ENCODE peak calls at places on chromosomes 5 and 9, in eight cellular contexts. W is astrocyte, L is hepatocyte, O is endodermal cell, C is prostate gland, K is ovary, T is psoas muscle, H is thoracic aorta. E is an unnamed sample.

GRCh38 chr9:33202552-33203300 is 35.6 kb upstream of the B4GALT1 start:
- DNase-seq in W (peak; percentile 55), L (no peak), O (no peak), C (no peak), K (peak; percentile 38), T (peak; percentile 41), H (no peak), E (no peak)

GRCh38 chr5:82719368-82719767 is 357.8 kb downstream of the TMEM167A start:
- DNase-seq in W (peak; percentile 3), L (no peak), O (no peak), C (no peak), K (no peak), T (no peak), H (no peak), E (no peak)

GRCh38 chr5:98069876-98070512 is 703.5 kb upstream of the RGMB start:
- DNase-seq in W (peak; percentile 17), L (no peak), O (no peak), C (no peak), K (no peak), T (no peak), H (no peak), E (no peak)

GRCh38 chr5:633521-633955 is 21.4 kb downstream of the CEP72 start:
- DNase-seq in W (peak; percentile 71), L (no peak), O (no peak), C (no peak), K (peak; percentile 11), T (no peak), H (no peak), E (peak; percentile 57)

GRCh38 chr9:69647804-69648203 is 24.4 kb downstream of the APBA1 start:
- DNase-seq in W (no peak), L (no peak), O (no peak), C (no peak), K (no peak), T (no peak), H (no peak), E (no peak)

GRCh38 chr9:84504360-84504759 is 163.8 kb upstream of the SLC28A3 start:
- DNase-seq in W (peak; percentile 2), L (no peak), O (no peak), C (no peak), K (no peak), T (no peak), H (no peak), E (no peak)

GRCh38 chr5:124612023-124612422 is 134.4 kb downstream of the ZNF608 start:
- DNase-seq in W (no peak), L (no peak), O (no peak), C (no peak), K (no peak), T (no peak), H (no peak), E (no peak)

GRCh38 chr9:35350827-35351549 is 138.9 kb upstream of the RUSC2 start:
- DNase-seq in W (peak; percentile 75), L (no peak), O (no peak), C (no peak), K (no peak), T (no peak), H (no peak), E (no peak)

GRCh38 chr5:2864515-2864914 is 113.0 kb upstream of the IRX2 start:
- DNase-seq in W (no peak), L (no peak), O (no peak), C (no peak), K (no peak), T (no peak), H (no peak), E (peak; percentile 45)

GRCh38 chr5:141507387-141508091 is 18.7 kb downstream of the PCDHGC5 start:
- DNase-seq in W (peak; percentile 85), L (peak; percentile 52), O (no peak), C (no peak), K (peak; percentile 63), T (peak; percentile 64), H (no peak), E (no peak)

GRCh38 chr9:89676281-89676680 is 71.5 kb downstream of the GADD45G start:
- DNase-seq in W (no peak), L (no peak), O (peak; percentile 36), C (peak; percentile 79), K (no peak), T (peak; percentile 49), H (no peak), E (peak; percentile 90)

GRCh38 chr9:89677696-89678393 is 73.0 kb downstream of the GADD45G start:
- DNase-seq in W (no peak), L (no peak), O (peak; percentile 79), C (no peak), K (no peak), T (no peak), H (no peak), E (no peak)

GRCh38 chr9:89674667-89675402 is 70.0 kb downstream of the GADD45G start:
- DNase-seq in W (no peak), L (peak; percentile 79), O (peak; percentile 88), C (no peak), K (no peak), T (peak; percentile 44), H (no peak), E (no peak)

GRCh38 chr9:89678394-89679005 is 73.7 kb downstream of the GADD45G start:
- DNase-seq in W (no peak), L (no peak), O (no peak), C (no peak), K (no peak), T (no peak), H (no peak), E (no peak)

GRCh38 chr9:89675403-89675771 is 70.6 kb downstream of the GADD45G start:
- DNase-seq in W (no peak), L (no peak), O (no peak), C (peak; percentile 50), K (no peak), T (peak; percentile 71), H (no peak), E (no peak)
- H3K4me1 ChIP-seq in W (no peaks in the 10 kb centered on the region), L (peaks cover 30% of the 10 kb centered on the region), O (peaks cover 23% of the 10 kb centered on the region), C (peaks cover 16% of the 10 kb centered on the region), K (peaks cover 13% of the 10 kb centered on the region), T (peaks cover 41% of the 10 kb centered on the region), H (no peaks in the 10 kb centered on the region), E (peaks cover 16% of the 10 kb centered on the region)

GRCh38 chr9:133351908-133352634 is 4.1 kb downstream of the RPL7A start:
- DNase-seq in W (peak; percentile 42), L (peak; percentile 64), O (peak; percentile 93), C (no peak), K (no peak), T (no peak), H (no peak), E (no peak)
- TF ChIP-seq CTCF in W (peak; percentile 44), L (peak; percentile 47), O (peak; percentile 85), C (peak; percentile 44), K (no peak), T (peak; percentile 55), H (peak; percentile 15), E (peak; percentile 57)

GRCh38 chr5:78930742-78931141 is 54.4 kb downstream of the ARSB start:
- DNase-seq in W (peak; percentile 63), L (no peak), O (peak; percentile 77), C (no peak), K (no peak), T (no peak), H (no peak), E (no peak)
- H3K4me3 ChIP-seq in W (no peak overlapping the region), L (no peak overlapping the region), O (peak overlapping the region; percentile 62), C (no peak overlapping the region), K (no peak overlapping the region), T (no peak overlapping the region), H (no peak overlapping the region), E (no peak overlapping the region)

DNA sequence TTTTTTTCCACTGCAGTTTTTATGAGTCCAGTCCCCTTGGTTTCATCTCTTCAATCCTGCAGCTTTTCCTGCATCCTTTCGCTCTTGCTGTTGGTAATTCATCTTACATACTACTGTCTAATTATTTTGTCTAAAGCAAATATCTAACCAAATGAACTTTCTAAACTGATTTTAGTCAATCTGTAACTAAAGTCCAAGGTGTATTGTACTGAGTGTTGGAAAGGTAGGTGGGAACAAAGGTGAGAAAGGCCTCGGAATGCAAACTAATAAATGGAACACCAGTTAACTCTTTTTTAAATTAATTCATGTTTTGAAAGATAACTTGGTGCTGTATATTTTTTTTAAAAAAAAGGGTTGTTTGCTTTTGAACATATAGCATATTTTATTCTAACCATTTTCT is 152.7 kb upstream of the CYLC2 start:
- DNase-seq in W (no peak), L (no peak), O (no peak), C (no peak), K (no peak), T (no peak), H (no peak), E (no peak)
- H3K4me1 ChIP-seq in W (no peaks in the 10 kb centered on the region), L (peaks cover 16% of the 10 kb centered on the region), O (no peaks in the 10 kb centered on the region), C (no peaks in the 10 kb centered on the region), K (no peaks in the 10 kb centered on the region), T (no peaks in the 10 kb centered on the region), H (no peaks in the 10 kb centered on the region), E (no peaks in the 10 kb centered on the region)

GRCh38 chr5:34447424-34447823 is 208.7 kb upstream of the RAI14 start:
- DNase-seq in W (no peak), L (no peak), O (no peak), C (no peak), K (no peak), T (no peak), H (no peak), E (no peak)

GRCh38 chr5:34455096-34455495 is 201.0 kb upstream of the RAI14 start:
- DNase-seq in W (peak; percentile 6), L (no peak), O (no peak), C (no peak), K (no peak), T (no peak), H (no peak), E (no peak)

GRCh38 chr5:34449639-34450038 is 206.5 kb upstream of the RAI14 start:
- DNase-seq in W (no peak), L (no peak), O (no peak), C (no peak), K (no peak), T (no peak), H (no peak), E (no peak)

GRCh38 chr5:34450338-34450737 is 205.8 kb upstream of the RAI14 start:
- DNase-seq in W (no peak), L (no peak), O (no peak), C (no peak), K (no peak), T (no peak), H (no peak), E (no peak)

DNA sequence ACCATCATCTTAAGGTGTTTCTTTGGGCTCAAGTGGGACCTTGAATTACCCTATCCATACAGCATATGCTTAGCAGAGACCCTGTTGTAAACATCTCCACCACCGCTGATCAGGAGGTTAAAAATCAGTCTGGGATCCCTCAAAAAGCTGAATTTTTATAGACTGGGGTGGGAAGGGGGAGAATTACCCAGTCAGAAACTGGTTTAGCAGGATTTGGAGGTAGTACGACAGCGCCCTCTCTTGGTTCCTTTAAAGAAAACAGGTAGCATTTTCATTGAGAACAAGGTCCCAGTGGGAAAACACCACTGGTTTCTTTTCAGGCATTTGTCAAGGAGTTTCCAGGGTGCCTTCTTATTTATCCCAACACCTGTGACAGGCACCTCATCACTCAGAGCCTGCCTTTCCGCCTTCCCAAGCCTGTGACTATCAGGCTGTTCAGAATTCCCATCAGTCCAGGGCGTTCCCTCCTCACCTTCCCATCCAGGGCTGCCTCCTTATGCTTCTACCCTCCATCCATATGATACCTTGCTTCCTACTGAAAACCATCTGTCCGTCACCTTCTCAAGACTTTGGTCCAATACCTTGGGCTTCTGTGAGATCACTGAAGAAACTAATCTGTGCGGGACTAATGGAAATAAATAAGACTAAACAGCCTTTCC is 203.8 kb upstream of the RAI14 start:
- DNase-seq in W (no peak), L (peak; percentile 38), O (peak; percentile 48), C (no peak), K (no peak), T (no peak), H (no peak), E (no peak)
- TF ChIP-seq CTCF in W (peak; percentile 48), L (peak; percentile 48), O (peak; percentile 86), C (peak; percentile 63), K (no peak), T (no peak), H (no peak), E (peak; percentile 24)